ENCODE peak calls at places on chromosomes 5 and 9, in eight cellular contexts. V, F, E, Y, G, L, C and B are unnamed samples.
A peak's percentile ranks its signal among the peaks of the same experiment; 100 is the strongest.

GRCh38 chr5:54492196-54492595 is 25.4 kb upstream of the SNX18 start:
- DNase-seq in F (no peak), C (no peak), G (no peak), E (no peak), L (no peak), Y (no peak), V (no peak), B (no peak)

GRCh38 chr9:89531766-89532165 is 33.9 kb upstream of the SEMA4D start:
- DNase-seq in L (no peak), G (no peak), V (no peak), C (no peak), Y (no peak), E (no peak), F (no peak), B (no peak)

GRCh38 chr9:95029251-95029650 is 288.3 kb downstream of the FANCC start:
- DNase-seq in C (no peak), Y (no peak), G (no peak), L (no peak), V (no peak), F (no peak), E (no peak), B (no peak)

GRCh38 chr9:35051069-35051967 is 21.1 kb downstream of the VCP start:
- DNase-seq in L (peak; percentile 56), G (peak; percentile 31), Y (no peak), V (peak; percentile 46), E (no peak), F (peak; percentile 36), C (peak; percentile 43), B (no peak)

GRCh38 chr9:6197330-6197729 is 18.3 kb upstream of the IL33 start:
- DNase-seq in V (no peak), Y (no peak), C (peak; percentile 15), G (peak; percentile 32), E (no peak), F (no peak), L (peak; percentile 24), B (no peak)

GRCh38 chr9:96217756-96218693 is 84.0 kb downstream of the HSD17B3 start:
- DNase-seq in L (peak; percentile 73), V (peak; percentile 85), C (peak; percentile 71), G (peak; percentile 79), F (peak; percentile 82), E (peak; percentile 7), Y (peak; percentile 69), B (no peak)

GRCh38 chr5:9207820-9208418 is 338.0 kb downstream of the SEMA5A start:
- DNase-seq in L (peak; percentile 81), Y (no peak), G (no peak), C (no peak), V (peak; percentile 25), F (no peak), E (no peak), B (no peak)

GRCh38 chr5:17180957-17181723 is 36.3 kb upstream of the BASP1 start:
- DNase-seq in G (no peak), Y (no peak), V (peak; percentile 72), E (no peak), L (peak; percentile 93), C (no peak), F (no peak), B (peak; percentile 98)

GRCh38 chr9:110950041-110950645 is 88.1 kb downstream of the LPAR1 start:
- DNase-seq in C (no peak), L (no peak), G (no peak), E (no peak), F (no peak), V (no peak), Y (no peak), B (no peak)

GRCh38 chr5:176780071-176780850 is 30.1 kb upstream of the UNC5A start:
- DNase-seq in Y (no peak), G (no peak), L (no peak), V (no peak), E (no peak), F (no peak), C (no peak), B (no peak)

GRCh38 chr5:168683247-168683926 is 104.2 kb upstream of the PANK3 start:
- DNase-seq in L (no peak), G (no peak), F (no peak), Y (no peak), E (no peak), V (no peak), C (no peak), B (no peak)

GRCh38 chr9:115373710-115374045 is 255.7 kb upstream of the TNC start:
- DNase-seq in F (no peak), V (no peak), Y (no peak), C (no peak), G (no peak), E (no peak), L (no peak), B (no peak)

GRCh38 chr5:50874985-50875330 is 208.5 kb downstream of the PARP8 start:
- DNase-seq in F (no peak), L (no peak), V (no peak), C (no peak), G (no peak), Y (no peak), E (no peak), B (no peak)

GRCh38 chr9:127104465-127105311 is 17.7 kb downstream of the ANGPTL2 start:
- DNase-seq in L (peak; percentile 52), F (peak; percentile 72), E (no peak), V (no peak), C (no peak), G (no peak), Y (no peak), B (no peak)

GRCh38 chr5:180328296-180329137 is 24.6 kb downstream of the GFPT2 start:
- DNase-seq in V (peak; percentile 88), L (peak; percentile 69), C (peak; percentile 70), Y (peak; percentile 84), E (peak; percentile 45), F (peak; percentile 79), G (peak; percentile 84), B (no peak)

GRCh38 chr9:15697459-15697858 is 144.6 kb downstream of the CCDC171 start:
- DNase-seq in C (no peak), Y (no peak), G (no peak), F (no peak), V (no peak), E (no peak), L (peak; percentile 94), B (peak; percentile 2)

GRCh38 chr5:140117523-140117922 is 3.6 kb downstream of the PURA start:
- DNase-seq in F (no peak), E (no peak), G (no peak), Y (no peak), L (no peak), C (no peak), V (no peak), B (no peak)

DNA sequence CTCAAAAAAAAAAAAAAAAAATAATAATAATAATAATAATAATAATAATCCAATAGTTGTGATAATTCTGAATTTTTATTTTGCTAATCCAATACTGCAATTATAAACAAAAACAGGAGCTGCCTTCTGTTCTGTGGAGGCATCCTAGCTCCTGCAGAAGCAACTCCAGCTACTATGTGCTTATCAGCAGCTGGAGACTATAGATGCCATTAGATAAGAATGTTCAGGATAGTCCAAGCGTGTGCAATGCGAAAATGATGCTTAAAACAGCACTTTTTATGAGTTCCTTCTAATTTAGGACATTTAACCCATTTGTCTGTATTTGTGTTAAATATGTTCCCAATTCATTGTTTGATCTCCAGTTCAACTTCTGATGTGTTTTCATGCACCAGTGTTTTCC is 220.6 kb upstream of the RASEF start:
- DNase-seq in C (no peak), V (no peak), Y (no peak), F (no peak), E (no peak), L (no peak), G (no peak), B (no peak)
- H3K27ac ChIP-seq in C (no peak overlapping the region), V (no peak overlapping the region), Y (no peak overlapping the region), F (no peak overlapping the region), E (no peak overlapping the region), L (no peak overlapping the region), G (no peak overlapping the region), B (no peak overlapping the region)

DNA sequence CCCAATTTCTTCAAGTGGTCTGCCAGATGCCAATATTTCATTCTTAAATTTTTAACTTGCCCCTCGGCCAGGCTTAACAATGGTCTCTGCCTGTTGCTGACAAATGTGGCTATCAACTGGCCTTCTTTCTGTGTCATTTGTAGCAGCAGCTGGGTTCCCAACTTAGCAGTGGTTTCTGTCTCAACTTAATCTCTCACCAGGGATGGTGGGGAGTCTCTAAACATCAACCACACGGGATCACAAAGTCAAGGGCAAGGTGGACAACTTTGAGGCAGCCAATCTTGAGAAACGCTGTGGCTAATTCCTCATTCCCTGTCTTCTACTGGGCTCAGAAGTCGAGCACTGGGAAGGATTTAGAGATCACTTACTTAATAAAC is 81.1 kb downstream of the RAPGEF1 start:
- DNase-seq in V (no peak), E (no peak), G (no peak), F (no peak), Y (no peak), C (no peak), L (no peak), B (no peak)
- H3K27ac ChIP-seq in V (peak overlapping the region; percentile 78), E (peak overlapping the region; percentile 52), G (peak overlapping the region; percentile 18), F (peak overlapping the region; percentile 56), Y (peak overlapping the region; percentile 5), C (no peak overlapping the region), L (peak overlapping the region; percentile 90), B (peak overlapping the region; percentile 76)

GRCh38 chr9:98457696-98458370 is 202.4 kb upstream of the TBC1D2 start:
- DNase-seq in L (no peak), F (no peak), Y (no peak), V (no peak), G (no peak), E (no peak), C (no peak), B (no peak)
- H3K27ac ChIP-seq in L (no peak overlapping the region), F (no peak overlapping the region), Y (no peak overlapping the region), V (no peak overlapping the region), G (no peak overlapping the region), E (no peak overlapping the region), C (no peak overlapping the region), B (no peak overlapping the region)

GRCh38 chr9:135779571-135779970 is 77.6 kb downstream of the KCNT1 start:
- DNase-seq in E (no peak), Y (no peak), F (no peak), L (no peak), V (no peak), G (no peak), C (no peak), B (no peak)

GRCh38 chr9:135776893-135777622 is 75.1 kb downstream of the KCNT1 start:
- DNase-seq in C (no peak), F (no peak), L (no peak), Y (no peak), G (no peak), V (no peak), E (no peak), B (no peak)

GRCh38 chr9:135780086-135780485 is 78.1 kb downstream of the KCNT1 start:
- DNase-seq in L (no peak), E (no peak), Y (no peak), G (no peak), V (no peak), F (no peak), C (no peak), B (no peak)

GRCh38 chr9:135777623-135778177 is 75.7 kb downstream of the KCNT1 start:
- DNase-seq in E (no peak), C (no peak), G (no peak), V (no peak), L (no peak), Y (no peak), F (no peak), B (no peak)

DNA sequence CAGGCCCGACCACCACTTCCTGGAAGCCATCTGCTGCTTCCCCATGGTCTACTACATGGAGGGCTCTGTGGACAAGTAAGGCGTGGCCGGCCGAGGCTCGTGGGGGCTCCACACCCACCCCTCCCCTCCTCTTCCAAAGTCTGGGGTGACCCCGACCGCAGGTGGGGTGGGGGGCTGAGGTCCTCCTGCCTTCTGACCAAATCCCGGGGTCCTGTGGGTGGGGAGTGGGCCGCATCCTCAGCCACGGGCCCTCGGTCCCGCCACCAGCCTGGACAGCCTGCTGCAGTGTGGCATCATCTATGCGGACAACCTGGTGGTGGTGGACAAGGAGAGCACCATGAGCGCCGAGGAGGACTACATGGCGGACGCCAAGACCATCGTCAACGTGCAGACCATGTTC is 76.4 kb downstream of the KCNT1 start:
- DNase-seq in C (no peak), L (no peak), V (no peak), E (no peak), G (no peak), Y (no peak), F (no peak), B (no peak)
- H3K27ac ChIP-seq in C (no peak overlapping the region), L (no peak overlapping the region), V (no peak overlapping the region), E (no peak overlapping the region), G (no peak overlapping the region), Y (no peak overlapping the region), F (no peak overlapping the region), B (no peak overlapping the region)